ENCODE peak calls at places on chromosomes 4 and X, in seven cellular contexts. U, H, Z, M, C, R and V are unnamed samples.

GRCh38 chrX:150088766-150089518 is 150.7 kb upstream of the EOLA2 start:
- DNase-seq in M (no peak), U (peak), R (no peak), H (no peak), C (no peak), Z (no peak), V (no peak)

GRCh38 chr4:183229397-183229796 is 90.7 kb downstream of the CLDN22 start:
- DNase-seq in H (no peak), U (no peak), Z (no peak), M (peak), C (no peak), R (no peak), V (no peak)

GRCh38 chr4:84623661-84624060 is 40.7 kb downstream of the CDS1 start:
- DNase-seq in R (no peak), M (no peak), H (no peak), U (no peak), C (no peak), Z (no peak), V (no peak)

GRCh38 chrX:38807873-38808272 is 6.6 kb downstream of the MID1IP1 start:
- DNase-seq in U (no peak), R (no peak), H (no peak), Z (no peak), M (no peak), C (no peak), V (no peak)

GRCh38 chrX:71917621-71918341 is 7.1 kb downstream of the NHSL2 start:
- DNase-seq in U (peak), M (peak), C (no peak), Z (peak), R (no peak), H (peak), V (no peak)

GRCh38 chrX:11409957-11410356 is 116.7 kb downstream of the AMELX start:
- DNase-seq in R (no peak), H (no peak), M (peak), C (no peak), Z (no peak), U (no peak), V (no peak)

GRCh38 chr4:38236003-38236402 is 275.8 kb downstream of the PTTG2 start:
- DNase-seq in Z (no peak), M (no peak), H (no peak), R (no peak), C (no peak), U (no peak), V (no peak)

GRCh38 chr4:105912633-105913032 is 17.4 kb downstream of the NPNT start:
- DNase-seq in H (no peak), U (no peak), Z (no peak), C (no peak), R (no peak), M (no peak), V (no peak)

GRCh38 chrX:153657161-153657560 is 10.2 kb downstream of the DUSP9 start:
- DNase-seq in Z (no peak), U (no peak), M (no peak), H (no peak), R (no peak), C (no peak), V (no peak)

GRCh38 chr4:8182858-8183725 is 16.0 kb upstream of the SH3TC1 start:
- DNase-seq in U (no peak), R (no peak), C (no peak), H (no peak), M (peak), Z (peak), V (peak)

GRCh38 chr4:67755974-67756373 is 1.8 kb upstream of the GNRHR start:
- DNase-seq in Z (no peak), M (no peak), U (no peak), C (no peak), R (no peak), H (no peak), V (no peak)

GRCh38 chrX:103253608-103254007 is 1.3 kb downstream of the TCEAL8 start:
- DNase-seq in U (no peak), R (no peak), H (no peak), C (no peak), M (no peak), Z (no peak), V (no peak)

GRCh38 chr4:122606364-122607043 is 14.4 kb downstream of the IL21 start:
- DNase-seq in U (peak), H (no peak), M (no peak), C (no peak), R (no peak), Z (no peak), V (no peak)

GRCh38 chr4:176193126-176193525 is 2.3 kb downstream of the SPATA4 start:
- DNase-seq in U (no peak), C (no peak), H (no peak), M (peak), R (no peak), Z (no peak), V (peak)

GRCh38 chr4:166816901-166817300 is 417.4 kb downstream of the SPOCK3 start:
- DNase-seq in Z (peak), M (peak), H (peak), C (no peak), U (no peak), R (no peak), V (no peak)

GRCh38 chr4:136967069-136967468 is 565.2 kb downstream of the PCDH18 start:
- DNase-seq in M (peak), R (no peak), Z (peak), H (no peak), C (no peak), U (no peak), V (no peak)

GRCh38 chrX:110477593-110478228 is 119.1 kb downstream of the RTL9 start:
- DNase-seq in Z (no peak), R (no peak), M (no peak), U (no peak), C (no peak), H (no peak), V (no peak)

GRCh38 chr4:57078685-57079521 is 31.3 kb downstream of the IGFBP7 start:
- DNase-seq in Z (peak), C (no peak), R (no peak), H (peak), M (peak), U (peak), V (no peak)

GRCh38 chr4:7893539-7893938 is 46.1 kb downstream of the AFAP1 start:
- DNase-seq in U (no peak), H (no peak), Z (no peak), C (no peak), R (no peak), M (peak), V (no peak)

GRCh38 chr4:75831856-75832405 is 70.3 kb downstream of the PPEF2 start:
- DNase-seq in C (no peak), M (no peak), U (no peak), H (no peak), R (no peak), Z (no peak), V (no peak)

GRCh38 chrX:134868766-134869495 is 121.9 kb upstream of the SMIM10 start:
- DNase-seq in H (no peak), M (peak), U (no peak), R (no peak), C (no peak), Z (peak), V (peak)

GRCh38 chrX:153878285-153878779 is 7.6 kb downstream of the L1CAM start:
- DNase-seq in M (no peak), H (no peak), U (no peak), R (no peak), Z (no peak), C (no peak), V (no peak)

GRCh38 chr4:158934996-158935669 is 166.3 kb downstream of the FNIP2 start:
- DNase-seq in M (no peak), C (no peak), H (no peak), R (no peak), U (no peak), Z (no peak), V (no peak)

GRCh38 chr4:168765726-168766125 is 244.3 kb downstream of the CBR4 start:
- DNase-seq in M (peak), U (no peak), R (no peak), C (no peak), H (no peak), Z (peak), V (peak)

GRCh38 chrX:101370888-101371504 is 15.0 kb downstream of the BTK start:
- DNase-seq in M (no peak), H (no peak), U (no peak), R (no peak), Z (no peak), C (peak), V (no peak)

GRCh38 chr4:189059996-189060570 is 880.6 kb upstream of the FRG1 start:
- DNase-seq in Z (no peak), H (no peak), U (no peak), M (no peak), C (no peak), R (no peak), V (no peak)

GRCh38 chrX:120310861-120311631 is at the start of gene TMEM255A:
- DNase-seq in U (peak), M (no peak), Z (peak), R (no peak), H (no peak), C (no peak), V (no peak)

GRCh38 chr4:158172196-158172557 is 648 bp downstream of the GASK1B start:
- DNase-seq in C (no peak), M (no peak), Z (no peak), R (no peak), U (peak), H (no peak), V (no peak)

GRCh38 chrX:3576886-3577516 is 136.4 kb downstream of the PRKX start:
- DNase-seq in M (no peak), H (no peak), U (no peak), R (no peak), Z (no peak), C (no peak), V (no peak)

GRCh38 chrX:47201545-47201944 is 7.9 kb downstream of the UBA1 start:
- DNase-seq in Z (no peak), R (no peak), U (no peak), H (no peak), C (no peak), M (no peak), V (no peak)

GRCh38 chr4:127015616-127016015 is 617.1 kb upstream of the INTU start:
- DNase-seq in R (no peak), H (no peak), Z (no peak), M (no peak), U (no peak), C (no peak), V (no peak)
- TF ChIP-seq CTCF in R (no peak), H (no peak), Z (no peak), M (no peak), U (no peak), C (no peak), V (no peak)

DNA sequence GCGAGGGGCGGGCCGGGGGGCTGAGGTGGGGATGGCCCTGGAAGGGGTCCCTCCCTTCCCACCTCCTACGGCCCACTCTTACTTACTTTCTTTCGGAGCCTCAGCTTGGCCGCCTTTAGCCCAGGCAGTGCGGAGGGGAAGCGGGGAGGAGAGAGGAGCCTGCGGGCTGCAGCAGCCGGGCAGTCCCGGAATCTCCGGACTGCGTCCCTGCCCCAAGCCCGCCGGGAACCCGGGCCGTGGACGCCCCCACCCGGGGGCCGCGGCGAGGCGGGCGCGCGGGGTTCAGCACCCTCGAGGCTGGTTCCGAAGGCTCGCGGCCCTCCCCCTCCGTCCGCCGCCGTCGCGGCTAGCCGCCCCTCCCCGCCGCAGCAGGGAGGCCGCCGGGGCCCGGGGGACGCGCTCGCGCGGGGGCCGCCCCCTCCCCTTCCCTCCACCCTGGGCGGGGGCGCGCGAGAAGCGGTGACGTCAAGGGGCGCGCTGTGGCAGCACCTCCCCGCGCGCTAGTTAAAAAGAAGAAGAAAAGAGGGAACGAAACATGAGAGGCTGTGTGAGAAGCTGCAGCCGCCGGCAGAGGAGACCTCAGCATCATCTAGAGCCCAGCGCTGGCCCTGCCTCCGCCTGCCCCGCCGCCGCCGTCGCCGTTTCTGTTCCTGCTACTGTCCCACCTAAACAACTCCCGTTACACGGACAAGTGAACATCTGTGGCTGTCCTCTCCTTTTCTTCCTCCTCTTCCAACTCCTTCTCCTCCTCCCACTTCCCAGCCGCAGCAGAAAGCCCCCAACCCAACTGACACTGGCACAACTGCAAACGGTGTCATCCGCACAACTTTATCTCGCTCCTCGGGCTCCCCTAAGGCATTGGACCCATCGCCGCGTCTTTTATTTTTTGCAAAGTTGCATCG is at the start of gene HHIP:
- DNase-seq in Z (peak), H (no peak), R (no peak), U (peak), M (no peak), C (no peak), V (peak)
- H3K4me3 ChIP-seq in Z (peak), H (peak), R (peak), U (peak), M (peak), C (peak), V (peak)

DNA sequence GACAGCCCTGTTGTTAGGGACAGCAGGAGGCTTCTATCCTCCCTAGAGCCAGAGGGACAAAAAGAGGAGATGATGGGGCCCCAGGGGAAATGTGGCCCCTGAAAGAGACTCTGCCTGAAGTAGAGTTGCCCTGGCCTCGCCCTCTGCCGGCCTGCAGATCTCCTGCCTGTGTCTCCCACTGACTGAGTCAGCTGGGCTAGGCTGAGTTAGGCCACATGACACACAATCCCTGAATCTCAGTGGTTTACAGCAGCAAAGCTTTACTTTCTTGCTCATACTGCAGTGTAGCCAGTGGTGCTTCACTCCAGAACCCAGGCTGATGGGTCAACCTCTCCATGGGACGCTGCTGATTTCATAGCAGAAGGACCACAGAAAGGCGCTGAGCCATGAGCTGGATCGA is 23.5 kb downstream of the DRD5 start:
- DNase-seq in U (no peak), M (peak), R (no peak), H (no peak), Z (no peak), C (no peak), V (no peak)
- TF ChIP-seq CTCF in U (no peak), M (peak), R (no peak), H (no peak), Z (no peak), C (no peak), V (no peak)

GRCh38 chrX:74117962-74118361 is 186.0 kb upstream of the ZCCHC13 start:
- DNase-seq in R (no peak), M (no peak), H (no peak), U (no peak), Z (no peak), C (no peak), V (no peak)

GRCh38 chrX:74118503-74118902 is 185.5 kb upstream of the ZCCHC13 start:
- DNase-seq in M (peak), C (no peak), Z (no peak), H (no peak), R (no peak), U (no peak), V (no peak)

DNA sequence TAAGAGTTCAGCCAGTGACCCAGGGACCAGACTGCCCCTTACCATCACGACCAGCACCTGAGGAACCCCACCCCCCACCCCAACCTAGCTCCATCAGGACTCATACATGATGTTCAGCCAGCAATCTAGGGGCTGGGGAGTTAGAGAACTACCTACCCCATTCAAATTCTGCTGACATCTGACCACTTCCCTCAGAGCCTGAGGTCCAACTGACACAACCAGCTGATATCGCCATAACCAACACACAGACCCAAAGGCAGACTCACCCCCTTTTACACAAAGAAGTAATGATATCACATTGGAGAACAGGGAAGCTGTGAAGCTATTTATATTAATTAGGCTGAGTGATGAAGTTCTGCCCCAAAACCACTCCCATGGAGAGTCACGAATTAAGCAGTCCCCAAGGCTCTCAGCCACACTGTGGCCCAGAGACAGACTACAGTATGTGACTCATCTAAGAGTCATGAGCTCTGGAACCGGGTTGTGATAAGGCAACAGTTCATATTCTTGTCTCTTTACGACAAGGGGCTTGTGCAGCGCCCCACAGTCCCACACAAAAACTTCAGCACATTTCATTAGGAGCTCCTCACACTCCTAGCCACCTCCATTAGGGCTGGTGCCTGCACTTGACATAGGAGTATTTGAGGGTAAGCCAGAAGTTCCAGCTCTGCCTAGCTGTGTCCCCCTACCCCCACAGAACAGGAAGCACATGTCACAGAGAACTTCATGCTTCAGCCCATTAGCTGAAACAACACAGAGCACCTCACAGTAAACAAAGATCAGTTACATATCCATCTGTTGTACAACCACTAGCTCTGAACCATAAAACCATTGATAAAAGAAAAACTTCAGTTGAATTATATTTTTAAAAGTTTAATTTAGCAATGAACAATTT is 184.7 kb upstream of the ZCCHC13 start:
- DNase-seq in C (no peak), Z (peak), R (no peak), U (no peak), M (peak), H (no peak), V (no peak)
- H3K4me3 ChIP-seq in C (no peak), Z (no peak), R (no peak), U (no peak), M (no peak), H (no peak), V (no peak)

GRCh38 chrX:14697453-14697852 is 168.1 kb downstream of the GLRA2 start:
- DNase-seq in R (no peak), U (peak), H (no peak), M (peak), C (peak), Z (peak), V (no peak)
- TF ChIP-seq CTCF in R (peak), U (peak), H (peak), M (peak), C (peak), Z (peak), V (peak)

GRCh38 chr4:52019941-52020657 is at the start of gene LRRC66:
- DNase-seq in R (no peak), H (no peak), Z (peak), M (peak), U (no peak), C (no peak), V (no peak)

GRCh38 chr4:52014903-52015302 is 5.3 kb downstream of the LRRC66 start:
- DNase-seq in R (no peak), M (no peak), U (no peak), C (no peak), Z (no peak), H (no peak), V (no peak)

GRCh38 chr4:52017809-52018208 is 2.4 kb downstream of the LRRC66 start:
- DNase-seq in R (no peak), H (no peak), M (no peak), U (no peak), Z (no peak), C (no peak), V (no peak)

GRCh38 chr4:52015366-52015765 is 4.8 kb downstream of the LRRC66 start:
- DNase-seq in H (no peak), U (peak), R (no peak), M (no peak), Z (no peak), C (no peak), V (no peak)

GRCh38 chr4:52016985-52017384 is 3.2 kb downstream of the LRRC66 start:
- DNase-seq in M (no peak), H (no peak), Z (no peak), U (no peak), R (no peak), C (no peak), V (no peak)
- H3K4me3 ChIP-seq in M (no peak), H (no peak), Z (no peak), U (no peak), R (no peak), C (no peak), V (no peak)

DNA sequence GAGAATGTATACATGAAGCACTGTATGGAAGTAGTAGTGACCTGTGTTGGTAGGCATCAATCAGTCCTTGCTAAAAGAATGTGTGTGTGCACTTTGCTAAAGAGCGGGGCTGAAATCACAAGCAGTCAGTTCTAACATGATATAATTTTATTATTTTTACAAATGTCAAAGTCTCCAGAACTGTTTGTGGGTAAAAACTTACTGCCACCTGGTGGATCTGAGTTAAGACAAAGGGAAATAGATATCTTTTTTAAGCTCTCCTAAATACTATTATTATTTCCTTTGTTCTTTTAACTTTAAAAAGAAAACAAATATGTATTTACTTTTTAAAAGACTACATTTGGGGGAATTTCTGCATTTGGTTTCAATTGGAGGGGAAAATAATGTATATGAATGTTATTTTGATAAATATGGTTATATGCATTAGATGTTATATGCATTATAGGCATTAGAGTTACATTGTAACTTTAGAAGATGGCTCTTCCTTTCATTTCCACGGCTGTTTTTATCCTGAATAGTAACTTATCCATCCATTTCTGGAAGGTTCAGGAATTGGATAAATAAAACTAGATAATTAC is 7.8 kb upstream of the CLOCK start:
- DNase-seq in H (no peak), Z (peak), R (no peak), C (peak), M (peak), U (peak), V (no peak)
- TF ChIP-seq CTCF in H (peak), Z (peak), R (peak), C (peak), M (peak), U (peak), V (peak)